ENCODE peak calls at places on chromosomes 2 and 18, in seven cellular contexts. One of them, this sample, is unnamed.
A peak's percentile ranks its signal among the peaks of the same experiment; 100 is the strongest.

GRCh38 chr2:90209806-90210205 is 1518.3 kb downstream of the RPIA start:
- DNase-seq in dorsolateral prefrontal cortex: no peak
- DNase-seq in left ventricle myocardium inferior: no peak
- DNase-seq in A549: no peak
- DNase-seq in kidney: no peak
- DNase-seq in tibial nerve: no peak
- DNase-seq in K562: no peak
- DNase-seq in this sample: no peak

GRCh38 chr2:32882911-32883810 is 63.6 kb upstream of the LTBP1 start:
- DNase-seq in kidney: no peak
- DNase-seq in dorsolateral prefrontal cortex: no peak
- DNase-seq in tibial nerve: no peak
- DNase-seq in left ventricle myocardium inferior: no peak
- DNase-seq in A549: no peak
- DNase-seq in K562: no peak
- DNase-seq in this sample: no peak

GRCh38 chr2:11022874-11023273 is 111.1 kb downstream of the KCNF1 start:
- DNase-seq in A549: no peak
- DNase-seq in K562: no peak
- DNase-seq in kidney: no peak
- DNase-seq in left ventricle myocardium inferior: no peak
- DNase-seq in tibial nerve: no peak
- DNase-seq in dorsolateral prefrontal cortex: no peak
- DNase-seq in this sample: no peak

GRCh38 chr2:152647417-152648010 is 69.7 kb downstream of the PRPF40A start:
- DNase-seq in K562: no peak
- DNase-seq in tibial nerve: peak; percentile 23
- DNase-seq in dorsolateral prefrontal cortex: no peak
- DNase-seq in left ventricle myocardium inferior: peak; percentile 63
- DNase-seq in A549: no peak
- DNase-seq in kidney: no peak
- DNase-seq in this sample: no peak

GRCh38 chr18:48007955-48008701 is 77.7 kb upstream of the SMAD2 start:
- DNase-seq in tibial nerve: no peak
- DNase-seq in K562: peak; percentile 77
- DNase-seq in left ventricle myocardium inferior: peak; percentile 69
- DNase-seq in A549: peak; percentile 82
- DNase-seq in kidney: peak; percentile 92
- DNase-seq in dorsolateral prefrontal cortex: no peak
- DNase-seq in this sample: peak; percentile 61

GRCh38 chr18:57561728-57562423 is 24.6 kb downstream of the FECH start:
- DNase-seq in K562: peak; percentile 52
- DNase-seq in kidney: no peak
- DNase-seq in tibial nerve: peak; percentile 72
- DNase-seq in left ventricle myocardium inferior: no peak
- DNase-seq in dorsolateral prefrontal cortex: no peak
- DNase-seq in A549: peak; percentile 32
- DNase-seq in this sample: peak; percentile 74

GRCh38 chr18:79950440-79951341 is 762 bp downstream of the SLC66A2 start:
- DNase-seq in kidney: peak; percentile 84
- DNase-seq in dorsolateral prefrontal cortex: no peak
- DNase-seq in left ventricle myocardium inferior: no peak
- DNase-seq in K562: peak; percentile 16
- DNase-seq in tibial nerve: no peak
- DNase-seq in A549: no peak
- DNase-seq in this sample: peak; percentile 20

GRCh38 chr2:65366595-65367125 is 65.7 kb downstream of the SPRED2 start:
- DNase-seq in A549: peak; percentile 93
- DNase-seq in K562: peak; percentile 86
- DNase-seq in dorsolateral prefrontal cortex: no peak
- DNase-seq in kidney: no peak
- DNase-seq in left ventricle myocardium inferior: no peak
- DNase-seq in tibial nerve: no peak
- DNase-seq in this sample: peak; percentile 93

GRCh38 chr2:12002215-12002614 is 255.8 kb downstream of the LPIN1 start:
- DNase-seq in kidney: no peak
- DNase-seq in tibial nerve: no peak
- DNase-seq in dorsolateral prefrontal cortex: no peak
- DNase-seq in K562: no peak
- DNase-seq in left ventricle myocardium inferior: no peak
- DNase-seq in A549: no peak
- DNase-seq in this sample: no peak

GRCh38 chr18:55577812-55578539 is 10.0 kb downstream of the TCF4 start:
- DNase-seq in K562: peak; percentile 49
- DNase-seq in A549: peak; percentile 2
- DNase-seq in dorsolateral prefrontal cortex: no peak
- DNase-seq in tibial nerve: no peak
- DNase-seq in left ventricle myocardium inferior: no peak
- DNase-seq in kidney: no peak
- DNase-seq in this sample: peak; percentile 16

GRCh38 chr18:63961430-63961980 is 8.4 kb upstream of the SERPINB8 start:
- DNase-seq in A549: no peak
- DNase-seq in dorsolateral prefrontal cortex: no peak
- DNase-seq in left ventricle myocardium inferior: no peak
- DNase-seq in kidney: no peak
- DNase-seq in tibial nerve: no peak
- DNase-seq in K562: no peak
- DNase-seq in this sample: no peak

GRCh38 chr2:164761737-164762460 is 79.7 kb downstream of the COBLL1 start:
- DNase-seq in A549: no peak
- DNase-seq in left ventricle myocardium inferior: no peak
- DNase-seq in dorsolateral prefrontal cortex: no peak
- DNase-seq in tibial nerve: no peak
- DNase-seq in kidney: no peak
- DNase-seq in K562: no peak
- DNase-seq in this sample: no peak

GRCh38 chr18:32378705-32379104 is 92.0 kb downstream of the GAREM1 start:
- DNase-seq in kidney: no peak
- DNase-seq in dorsolateral prefrontal cortex: no peak
- DNase-seq in left ventricle myocardium inferior: no peak
- DNase-seq in A549: peak; percentile 57
- DNase-seq in tibial nerve: no peak
- DNase-seq in K562: no peak
- DNase-seq in this sample: no peak

GRCh38 chr2:221961561-221961960 is 337.2 kb downstream of the PAX3 start:
- DNase-seq in dorsolateral prefrontal cortex: no peak
- DNase-seq in kidney: no peak
- DNase-seq in A549: no peak
- DNase-seq in left ventricle myocardium inferior: no peak
- DNase-seq in tibial nerve: no peak
- DNase-seq in K562: no peak
- DNase-seq in this sample: no peak

GRCh38 chr2:196076778-196077568 is 8.3 kb upstream of the DNAH7 start:
- DNase-seq in dorsolateral prefrontal cortex: no peak
- DNase-seq in left ventricle myocardium inferior: no peak
- DNase-seq in A549: no peak
- DNase-seq in tibial nerve: no peak
- DNase-seq in K562: no peak
- DNase-seq in kidney: no peak
- DNase-seq in this sample: no peak
- H3K27ac ChIP-seq in dorsolateral prefrontal cortex: no peak overlapping the region
- H3K27ac ChIP-seq in left ventricle myocardium inferior: no peak overlapping the region
- H3K27ac ChIP-seq in A549: no peak overlapping the region
- H3K27ac ChIP-seq in tibial nerve: peak overlapping the region; percentile 63
- H3K27ac ChIP-seq in K562: no peak overlapping the region
- H3K27ac ChIP-seq in kidney: no peak overlapping the region
- H3K27ac ChIP-seq in this sample: no peak overlapping the region

GRCh38 chr18:25862881-25863600 is 227.4 kb downstream of the SS18 start:
- DNase-seq in dorsolateral prefrontal cortex: no peak
- DNase-seq in kidney: no peak
- DNase-seq in A549: no peak
- DNase-seq in tibial nerve: no peak
- DNase-seq in K562: no peak
- DNase-seq in left ventricle myocardium inferior: no peak
- DNase-seq in this sample: no peak
- H3K4me3 ChIP-seq in dorsolateral prefrontal cortex: no peak overlapping the region
- H3K4me3 ChIP-seq in kidney: no peak overlapping the region
- H3K4me3 ChIP-seq in A549: no peak overlapping the region
- H3K4me3 ChIP-seq in tibial nerve: no peak overlapping the region
- H3K4me3 ChIP-seq in K562: no peak overlapping the region
- H3K4me3 ChIP-seq in left ventricle myocardium inferior: no peak overlapping the region
- H3K4me3 ChIP-seq in this sample: no peak overlapping the region

DNA sequence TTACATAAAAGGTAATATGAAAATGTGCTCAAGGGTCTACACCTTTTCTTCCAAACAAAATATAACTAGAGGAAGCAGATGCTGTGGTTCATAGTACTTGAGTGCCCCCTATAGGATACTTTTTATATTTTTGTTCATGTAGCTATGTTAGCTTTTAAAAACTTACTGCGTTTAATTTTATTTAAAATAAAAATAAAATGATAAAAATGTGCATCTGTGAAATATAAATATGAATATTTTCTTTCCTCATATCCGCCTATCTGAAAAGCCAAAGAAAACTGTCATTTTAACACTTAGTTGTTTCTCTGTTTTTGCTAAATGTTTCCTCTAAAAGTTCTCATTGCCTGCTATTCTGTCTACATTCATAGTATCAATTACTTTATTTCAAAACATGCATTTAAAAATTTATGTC is 9.6 kb upstream of the LRP1B start:
- DNase-seq in tibial nerve: no peak
- DNase-seq in A549: peak; percentile 10
- DNase-seq in dorsolateral prefrontal cortex: no peak
- DNase-seq in kidney: no peak
- DNase-seq in left ventricle myocardium inferior: no peak
- DNase-seq in K562: peak; percentile 6
- DNase-seq in this sample: peak; percentile 64
- H3K27ac ChIP-seq in tibial nerve: no peak overlapping the region
- H3K27ac ChIP-seq in A549: no peak overlapping the region
- H3K27ac ChIP-seq in dorsolateral prefrontal cortex: no peak overlapping the region
- H3K27ac ChIP-seq in kidney: no peak overlapping the region
- H3K27ac ChIP-seq in left ventricle myocardium inferior: no peak overlapping the region
- H3K27ac ChIP-seq in K562: no peak overlapping the region
- H3K27ac ChIP-seq in this sample: no peak overlapping the region

DNA sequence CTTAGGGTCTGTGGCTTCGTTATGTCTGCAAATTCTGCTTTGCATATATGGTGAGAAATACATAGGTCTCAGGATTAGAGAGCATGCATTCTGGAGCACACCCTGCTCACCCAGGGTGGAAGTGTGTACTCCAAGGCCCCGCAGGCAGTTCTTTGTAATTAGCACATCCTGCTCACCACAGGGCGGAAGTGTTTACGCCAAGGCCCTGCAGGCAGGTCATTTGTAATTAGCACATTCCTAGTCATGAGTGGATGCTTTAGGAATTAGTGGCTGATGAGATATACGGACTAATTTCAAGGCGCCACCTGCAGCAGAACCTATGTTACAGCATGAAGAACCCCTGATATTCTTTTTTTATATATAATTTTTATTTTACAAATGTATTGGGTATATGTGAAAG is 4.2 kb downstream of the ALLC start:
- DNase-seq in A549: no peak
- DNase-seq in K562: no peak
- DNase-seq in dorsolateral prefrontal cortex: no peak
- DNase-seq in kidney: no peak
- DNase-seq in left ventricle myocardium inferior: no peak
- DNase-seq in tibial nerve: no peak
- DNase-seq in this sample: peak; percentile 66
- H3K4me3 ChIP-seq in A549: no peak overlapping the region
- H3K4me3 ChIP-seq in K562: no peak overlapping the region
- H3K4me3 ChIP-seq in dorsolateral prefrontal cortex: no peak overlapping the region
- H3K4me3 ChIP-seq in kidney: no peak overlapping the region
- H3K4me3 ChIP-seq in left ventricle myocardium inferior: no peak overlapping the region
- H3K4me3 ChIP-seq in tibial nerve: no peak overlapping the region
- H3K4me3 ChIP-seq in this sample: no peak overlapping the region

GRCh38 chr2:241926541-241927311 is 57.2 kb downstream of the RTP5 start:
- DNase-seq in kidney: no peak
- DNase-seq in A549: no peak
- DNase-seq in left ventricle myocardium inferior: no peak
- DNase-seq in dorsolateral prefrontal cortex: no peak
- DNase-seq in K562: no peak
- DNase-seq in tibial nerve: no peak
- DNase-seq in this sample: no peak
- H3K27ac ChIP-seq in kidney: no peak overlapping the region
- H3K27ac ChIP-seq in A549: no peak overlapping the region
- H3K27ac ChIP-seq in left ventricle myocardium inferior: no peak overlapping the region
- H3K27ac ChIP-seq in dorsolateral prefrontal cortex: no peak overlapping the region
- H3K27ac ChIP-seq in K562: no peak overlapping the region
- H3K27ac ChIP-seq in tibial nerve: no peak overlapping the region
- H3K27ac ChIP-seq in this sample: no peak overlapping the region

GRCh38 chr2:45755585-45756330 is 104.3 kb downstream of the PRKCE start:
- DNase-seq in A549: peak; percentile 25
- DNase-seq in kidney: no peak
- DNase-seq in K562: no peak
- DNase-seq in dorsolateral prefrontal cortex: no peak
- DNase-seq in left ventricle myocardium inferior: no peak
- DNase-seq in tibial nerve: no peak
- DNase-seq in this sample: no peak

GRCh38 chr2:45758018-45758417 is 106.5 kb downstream of the PRKCE start:
- DNase-seq in dorsolateral prefrontal cortex: no peak
- DNase-seq in kidney: no peak
- DNase-seq in K562: no peak
- DNase-seq in tibial nerve: no peak
- DNase-seq in left ventricle myocardium inferior: no peak
- DNase-seq in A549: no peak
- DNase-seq in this sample: no peak

GRCh38 chr2:45761660-45762059 is 110.2 kb downstream of the PRKCE start:
- DNase-seq in A549: no peak
- DNase-seq in K562: no peak
- DNase-seq in kidney: no peak
- DNase-seq in tibial nerve: no peak
- DNase-seq in dorsolateral prefrontal cortex: no peak
- DNase-seq in left ventricle myocardium inferior: no peak
- DNase-seq in this sample: no peak

GRCh38 chr2:45763256-45763655 is 111.8 kb downstream of the PRKCE start:
- DNase-seq in dorsolateral prefrontal cortex: no peak
- DNase-seq in K562: no peak
- DNase-seq in left ventricle myocardium inferior: no peak
- DNase-seq in A549: no peak
- DNase-seq in kidney: no peak
- DNase-seq in tibial nerve: no peak
- DNase-seq in this sample: no peak

DNA sequence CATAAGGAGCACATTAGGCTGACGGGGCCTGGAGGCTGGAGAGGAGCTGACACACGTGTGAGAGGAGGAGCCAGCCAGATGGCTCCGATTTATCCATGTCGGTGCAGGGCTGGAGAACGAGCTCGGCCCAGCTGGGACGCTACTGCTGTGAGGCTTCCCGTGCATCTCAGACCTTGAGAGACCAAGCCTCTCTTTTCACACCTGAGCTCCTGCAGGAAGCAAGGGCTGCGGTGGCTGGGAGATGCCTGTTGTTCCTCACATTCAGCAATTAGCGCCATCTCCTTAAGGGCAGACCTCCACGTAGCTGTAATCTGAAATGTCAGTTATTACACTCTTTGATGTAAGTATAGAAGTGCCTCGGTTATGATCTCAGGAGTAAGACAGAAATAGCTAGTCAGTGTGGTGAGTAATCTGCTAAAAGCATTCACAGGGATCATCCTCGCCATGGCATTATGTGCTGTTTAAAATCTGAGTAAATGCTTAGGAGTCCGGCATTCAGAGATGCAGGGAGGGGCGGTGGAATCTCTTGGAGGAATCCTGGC is 107.9 kb downstream of the PRKCE start:
- DNase-seq in A549: no peak
- DNase-seq in left ventricle myocardium inferior: no peak
- DNase-seq in K562: no peak
- DNase-seq in tibial nerve: no peak
- DNase-seq in dorsolateral prefrontal cortex: peak; percentile 59
- DNase-seq in kidney: no peak
- DNase-seq in this sample: no peak
- H3K4me3 ChIP-seq in A549: no peak overlapping the region
- H3K4me3 ChIP-seq in left ventricle myocardium inferior: peak overlapping the region; percentile 28
- H3K4me3 ChIP-seq in K562: no peak overlapping the region
- H3K4me3 ChIP-seq in tibial nerve: no peak overlapping the region
- H3K4me3 ChIP-seq in dorsolateral prefrontal cortex: peak overlapping the region; percentile 4
- H3K4me3 ChIP-seq in kidney: no peak overlapping the region
- H3K4me3 ChIP-seq in this sample: no peak overlapping the region

GRCh38 chr2:37857485-37858196 is 67.4 kb upstream of the RMDN2 start:
- DNase-seq in dorsolateral prefrontal cortex: no peak
- DNase-seq in kidney: no peak
- DNase-seq in K562: no peak
- DNase-seq in A549: no peak
- DNase-seq in left ventricle myocardium inferior: no peak
- DNase-seq in tibial nerve: no peak
- DNase-seq in this sample: no peak
- H3K27ac ChIP-seq in dorsolateral prefrontal cortex: no peak overlapping the region
- H3K27ac ChIP-seq in kidney: no peak overlapping the region
- H3K27ac ChIP-seq in K562: no peak overlapping the region
- H3K27ac ChIP-seq in A549: no peak overlapping the region
- H3K27ac ChIP-seq in left ventricle myocardium inferior: peak overlapping the region; percentile 60
- H3K27ac ChIP-seq in tibial nerve: peak overlapping the region; percentile 40
- H3K27ac ChIP-seq in this sample: no peak overlapping the region